ENCODE peak calls at places on chromosomes 6 and 20, in eight cellular contexts. One of them, this sample, is unnamed. For H3K4me1, the result is how much of the 10 kb centered on the place peaks cover.

GRCh38 chr20:49579195-49579594 is 11.3 kb upstream of the PTGIS start:
- DNase-seq in IMR-90: no peak
- DNase-seq in MM.1S: no peak
- DNase-seq in prostate gland: no peak
- DNase-seq in adrenal gland: no peak
- DNase-seq in GM23248: no peak
- DNase-seq in ovary: no peak
- DNase-seq in OCI-LY7: no peak
- DNase-seq in this sample: no peak

GRCh38 chr20:5353624-5354496 is 37.1 kb upstream of the PROKR2 start:
- DNase-seq in IMR-90: peak
- DNase-seq in MM.1S: no peak
- DNase-seq in prostate gland: no peak
- DNase-seq in adrenal gland: no peak
- DNase-seq in GM23248: peak
- DNase-seq in ovary: no peak
- DNase-seq in OCI-LY7: no peak
- DNase-seq in this sample: no peak

GRCh38 chr6:116762235-116762634 is 3.3 kb downstream of the FAM162B start:
- DNase-seq in IMR-90: no peak
- DNase-seq in MM.1S: no peak
- DNase-seq in prostate gland: no peak
- DNase-seq in adrenal gland: no peak
- DNase-seq in GM23248: no peak
- DNase-seq in ovary: no peak
- DNase-seq in OCI-LY7: no peak
- DNase-seq in this sample: no peak

GRCh38 chr20:58518896-58519593 is 3.8 kb upstream of the APCDD1L start:
- DNase-seq in IMR-90: no peak
- DNase-seq in MM.1S: no peak
- DNase-seq in prostate gland: no peak
- DNase-seq in adrenal gland: no peak
- DNase-seq in GM23248: no peak
- DNase-seq in ovary: no peak
- DNase-seq in OCI-LY7: no peak
- DNase-seq in this sample: no peak

GRCh38 chr6:157763129-157763893 is 59.7 kb upstream of the SNX9 start:
- DNase-seq in IMR-90: peak
- DNase-seq in MM.1S: peak
- DNase-seq in prostate gland: peak
- DNase-seq in adrenal gland: peak
- DNase-seq in GM23248: peak
- DNase-seq in ovary: peak
- DNase-seq in OCI-LY7: no peak
- DNase-seq in this sample: peak

GRCh38 chr6:56073761-56074160 is 173.6 kb downstream of the COL21A1 start:
- DNase-seq in IMR-90: no peak
- DNase-seq in MM.1S: no peak
- DNase-seq in prostate gland: no peak
- DNase-seq in adrenal gland: no peak
- DNase-seq in GM23248: peak
- DNase-seq in ovary: no peak
- DNase-seq in OCI-LY7: no peak
- DNase-seq in this sample: no peak

GRCh38 chr6:158737710-158738615 is 81.2 kb downstream of the EZR start:
- DNase-seq in IMR-90: peak
- DNase-seq in MM.1S: no peak
- DNase-seq in prostate gland: peak
- DNase-seq in adrenal gland: peak
- DNase-seq in GM23248: peak
- DNase-seq in ovary: no peak
- DNase-seq in OCI-LY7: no peak
- DNase-seq in this sample: no peak

GRCh38 chr20:33850159-33850558 is 39.0 kb downstream of the CHMP4B start:
- DNase-seq in IMR-90: no peak
- DNase-seq in MM.1S: no peak
- DNase-seq in prostate gland: no peak
- DNase-seq in adrenal gland: no peak
- DNase-seq in GM23248: no peak
- DNase-seq in ovary: no peak
- DNase-seq in OCI-LY7: no peak
- DNase-seq in this sample: no peak

GRCh38 chr6:114092943-114093342 is 122.0 kb upstream of the HDAC2 start:
- DNase-seq in IMR-90: no peak
- DNase-seq in MM.1S: no peak
- DNase-seq in prostate gland: no peak
- DNase-seq in adrenal gland: no peak
- DNase-seq in GM23248: no peak
- DNase-seq in ovary: no peak
- DNase-seq in OCI-LY7: no peak
- DNase-seq in this sample: no peak

GRCh38 chr20:12030470-12030869 is 112.8 kb downstream of the BTBD3 start:
- DNase-seq in IMR-90: no peak
- DNase-seq in MM.1S: no peak
- DNase-seq in prostate gland: peak
- DNase-seq in adrenal gland: no peak
- DNase-seq in GM23248: no peak
- DNase-seq in ovary: no peak
- DNase-seq in OCI-LY7: no peak
- DNase-seq in this sample: peak

GRCh38 chr20:64045346-64046011 is 4.0 kb downstream of the SOX18 start:
- DNase-seq in IMR-90: no peak
- DNase-seq in MM.1S: no peak
- DNase-seq in prostate gland: no peak
- DNase-seq in adrenal gland: no peak
- DNase-seq in GM23248: no peak
- DNase-seq in ovary: no peak
- DNase-seq in OCI-LY7: no peak
- DNase-seq in this sample: no peak

GRCh38 chr6:148771212-148771601 is 24.4 kb downstream of the UST start:
- DNase-seq in IMR-90: no peak
- DNase-seq in MM.1S: no peak
- DNase-seq in prostate gland: peak
- DNase-seq in adrenal gland: no peak
- DNase-seq in GM23248: no peak
- DNase-seq in ovary: no peak
- DNase-seq in OCI-LY7: no peak
- DNase-seq in this sample: peak
- H3K4me1 ChIP-seq in IMR-90: under half
- H3K4me1 ChIP-seq in MM.1S: under half
- H3K4me1 ChIP-seq in prostate gland: under half
- H3K4me1 ChIP-seq in adrenal gland: under half
- H3K4me1 ChIP-seq in GM23248: under half
- H3K4me1 ChIP-seq in ovary: under half
- H3K4me1 ChIP-seq in OCI-LY7: under half
- H3K4me1 ChIP-seq in this sample: under half

DNA sequence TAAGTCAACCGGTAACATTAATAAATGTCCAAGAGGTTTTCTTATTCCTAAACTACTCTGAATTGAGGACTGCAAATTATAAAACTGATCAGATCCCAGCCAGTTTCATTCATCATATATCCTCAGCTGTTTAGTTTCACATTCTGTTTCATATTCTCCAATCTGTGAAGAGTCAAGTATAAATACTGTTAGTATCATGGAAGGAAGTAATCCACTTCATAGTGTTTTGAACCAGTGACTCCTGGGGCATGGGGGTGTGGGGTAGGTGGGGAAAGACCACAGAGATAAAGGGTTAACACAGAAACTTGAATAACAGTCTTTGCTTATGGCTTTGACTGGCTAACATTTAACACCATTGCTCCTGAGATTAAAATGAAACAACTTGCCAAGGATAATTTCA is 69.9 kb downstream of the FYN start:
- DNase-seq in IMR-90: no peak
- DNase-seq in MM.1S: peak
- DNase-seq in prostate gland: no peak
- DNase-seq in adrenal gland: no peak
- DNase-seq in GM23248: no peak
- DNase-seq in ovary: no peak
- DNase-seq in OCI-LY7: no peak
- DNase-seq in this sample: no peak
- H3K27ac ChIP-seq in IMR-90: no peak
- H3K27ac ChIP-seq in MM.1S: no peak
- H3K27ac ChIP-seq in prostate gland: no peak
- H3K27ac ChIP-seq in adrenal gland: no peak
- H3K27ac ChIP-seq in GM23248: no peak
- H3K27ac ChIP-seq in ovary: no peak
- H3K27ac ChIP-seq in OCI-LY7: no peak
- H3K27ac ChIP-seq in this sample: peak

GRCh38 chr6:24982231-24982630 is 46.5 kb upstream of the RIPOR2 start:
- DNase-seq in IMR-90: peak
- DNase-seq in MM.1S: no peak
- DNase-seq in prostate gland: no peak
- DNase-seq in adrenal gland: no peak
- DNase-seq in GM23248: peak
- DNase-seq in ovary: no peak
- DNase-seq in OCI-LY7: no peak
- DNase-seq in this sample: no peak
- H3K4me1 ChIP-seq in IMR-90: under half
- H3K4me1 ChIP-seq in MM.1S: under half
- H3K4me1 ChIP-seq in prostate gland: under half
- H3K4me1 ChIP-seq in adrenal gland: under half
- H3K4me1 ChIP-seq in GM23248: under half
- H3K4me1 ChIP-seq in ovary: under half
- H3K4me1 ChIP-seq in OCI-LY7: under half
- H3K4me1 ChIP-seq in this sample: under half

DNA sequence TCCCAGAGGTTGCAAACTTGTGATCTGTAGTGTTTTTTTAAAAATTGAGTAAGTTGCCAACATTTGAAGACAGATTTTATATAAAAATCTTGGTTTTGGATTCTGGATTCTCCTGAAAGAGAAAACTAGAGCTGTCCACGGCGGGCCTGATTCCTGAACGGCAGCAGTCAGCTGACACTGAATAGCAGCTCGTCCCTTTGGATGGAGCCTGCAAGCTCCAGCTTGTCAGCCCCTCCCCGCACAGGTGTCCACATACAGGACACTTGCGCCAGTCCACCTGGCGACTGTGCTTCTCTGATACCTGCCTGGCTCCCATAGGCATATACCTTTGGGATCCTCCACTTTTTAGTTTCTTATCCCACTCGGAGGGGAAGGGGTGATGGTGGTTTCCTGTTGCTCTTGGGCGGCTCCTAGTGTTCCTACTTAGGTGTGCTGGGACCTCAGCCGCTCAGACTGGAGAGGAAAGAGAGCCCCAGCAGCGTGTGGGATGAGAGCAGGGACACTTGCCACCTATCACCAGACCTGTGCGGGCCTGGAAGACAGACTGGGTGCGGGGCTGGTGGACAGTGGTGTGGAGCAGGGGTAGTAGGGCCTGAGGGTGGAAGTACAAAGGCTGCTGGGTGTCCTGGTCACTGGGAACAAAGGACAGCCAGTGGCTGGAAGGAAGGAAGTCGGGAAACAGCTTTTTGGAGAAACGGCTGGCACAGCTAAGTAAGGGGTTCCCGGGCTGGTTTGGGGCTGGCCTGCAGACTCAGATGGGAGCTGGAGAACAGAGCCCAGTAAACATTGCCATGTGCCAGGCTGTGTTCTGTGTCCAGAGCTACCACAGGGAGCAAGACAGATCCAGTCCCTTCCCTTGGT is 18.3 kb downstream of the GHRH start:
- DNase-seq in IMR-90: no peak
- DNase-seq in MM.1S: no peak
- DNase-seq in prostate gland: no peak
- DNase-seq in adrenal gland: no peak
- DNase-seq in GM23248: no peak
- DNase-seq in ovary: no peak
- DNase-seq in OCI-LY7: no peak
- DNase-seq in this sample: no peak
- H3K27ac ChIP-seq in IMR-90: no peak
- H3K27ac ChIP-seq in MM.1S: no peak
- H3K27ac ChIP-seq in prostate gland: no peak
- H3K27ac ChIP-seq in adrenal gland: no peak
- H3K27ac ChIP-seq in GM23248: no peak
- H3K27ac ChIP-seq in ovary: no peak
- H3K27ac ChIP-seq in OCI-LY7: no peak
- H3K27ac ChIP-seq in this sample: no peak

GRCh38 chr6:35072051-35072697 is 69.0 kb downstream of the TCP11 start:
- DNase-seq in IMR-90: no peak
- DNase-seq in MM.1S: no peak
- DNase-seq in prostate gland: no peak
- DNase-seq in adrenal gland: no peak
- DNase-seq in GM23248: no peak
- DNase-seq in ovary: no peak
- DNase-seq in OCI-LY7: no peak
- DNase-seq in this sample: peak
- H3K4me1 ChIP-seq in IMR-90: under half
- H3K4me1 ChIP-seq in MM.1S: under half
- H3K4me1 ChIP-seq in prostate gland: under half
- H3K4me1 ChIP-seq in adrenal gland: under half
- H3K4me1 ChIP-seq in GM23248: under half
- H3K4me1 ChIP-seq in ovary: under half
- H3K4me1 ChIP-seq in OCI-LY7: under half
- H3K4me1 ChIP-seq in this sample: under half

GRCh38 chr6:152232494-152233151 is 404.5 kb downstream of the SYNE1 start:
- DNase-seq in IMR-90: peak
- DNase-seq in MM.1S: no peak
- DNase-seq in prostate gland: no peak
- DNase-seq in adrenal gland: no peak
- DNase-seq in GM23248: peak
- DNase-seq in ovary: no peak
- DNase-seq in OCI-LY7: no peak
- DNase-seq in this sample: no peak
- H3K27ac ChIP-seq in IMR-90: peak
- H3K27ac ChIP-seq in MM.1S: no peak
- H3K27ac ChIP-seq in prostate gland: no peak
- H3K27ac ChIP-seq in adrenal gland: no peak
- H3K27ac ChIP-seq in GM23248: peak
- H3K27ac ChIP-seq in ovary: peak
- H3K27ac ChIP-seq in OCI-LY7: no peak
- H3K27ac ChIP-seq in this sample: peak

DNA sequence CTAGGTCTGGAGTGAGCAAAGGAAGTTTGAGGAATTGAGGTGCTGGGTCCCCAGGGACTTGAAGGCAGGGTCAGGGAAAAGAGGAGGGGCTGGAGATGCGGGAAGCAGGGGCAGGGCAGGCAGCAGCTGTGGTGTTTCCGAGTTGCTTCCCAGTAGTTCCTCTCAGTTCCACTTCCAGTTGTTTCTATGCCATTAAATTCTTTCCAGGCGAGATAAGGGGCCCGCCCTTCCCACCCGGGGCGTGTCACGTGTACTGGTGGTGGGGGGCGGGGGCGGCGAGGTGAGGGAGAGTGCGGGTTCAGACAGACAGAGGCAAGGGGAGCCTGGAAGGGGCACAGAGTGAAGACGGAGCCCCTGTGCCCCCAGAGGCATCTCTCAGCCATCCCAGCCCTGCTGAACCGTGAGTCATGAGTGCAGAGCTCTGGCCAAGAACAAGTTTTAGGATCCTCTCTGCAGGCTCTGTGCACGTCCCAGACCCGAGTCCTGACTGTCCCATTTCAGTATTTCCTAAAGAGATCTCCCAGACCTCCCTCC is 977 bp downstream of the TNXB start:
- DNase-seq in IMR-90: peak
- DNase-seq in MM.1S: no peak
- DNase-seq in prostate gland: no peak
- DNase-seq in adrenal gland: no peak
- DNase-seq in GM23248: peak
- DNase-seq in ovary: peak
- DNase-seq in OCI-LY7: no peak
- DNase-seq in this sample: no peak
- H3K4me1 ChIP-seq in IMR-90: under half
- H3K4me1 ChIP-seq in MM.1S: under half
- H3K4me1 ChIP-seq in prostate gland: under half
- H3K4me1 ChIP-seq in adrenal gland: under half
- H3K4me1 ChIP-seq in GM23248: under half
- H3K4me1 ChIP-seq in ovary: under half
- H3K4me1 ChIP-seq in OCI-LY7: under half
- H3K4me1 ChIP-seq in this sample: half or more

GRCh38 chr6:135044639-135045038 is 10.0 kb downstream of the HBS1L start:
- DNase-seq in IMR-90: no peak
- DNase-seq in MM.1S: no peak
- DNase-seq in prostate gland: no peak
- DNase-seq in adrenal gland: no peak
- DNase-seq in GM23248: no peak
- DNase-seq in ovary: no peak
- DNase-seq in OCI-LY7: peak
- DNase-seq in this sample: no peak
- H3K27ac ChIP-seq in IMR-90: no peak
- H3K27ac ChIP-seq in MM.1S: peak
- H3K27ac ChIP-seq in prostate gland: no peak
- H3K27ac ChIP-seq in adrenal gland: no peak
- H3K27ac ChIP-seq in GM23248: no peak
- H3K27ac ChIP-seq in ovary: no peak
- H3K27ac ChIP-seq in OCI-LY7: peak
- H3K27ac ChIP-seq in this sample: no peak

This sample was measured in lower lobe of right lung.